ENCODE peak calls at places on chromosomes 2 and 18, in ten cellular contexts. One of them, this sample, is unnamed.

GRCh38 chr18:46468431-46469180 is 188.4 kb downstream of the LOXHD1 start:
- DNase-seq in PC-3: no peak
- DNase-seq in NCI-H1417: no peak
- DNase-seq in A549: no peak
- DNase-seq in fibroblast of pulmonary artery: no peak
- DNase-seq in germinal center: no peak
- DNase-seq in G401: no peak
- DNase-seq in AG09319: no peak
- DNase-seq in glutamatergic neuron: no peak
- DNase-seq in HTR-8/SVneo: no peak
- DNase-seq in this sample: peak

GRCh38 chr18:49561377-49562193 is at the start of gene LIPG:
- DNase-seq in PC-3: peak
- DNase-seq in NCI-H1417: peak
- DNase-seq in A549: peak
- DNase-seq in fibroblast of pulmonary artery: peak
- DNase-seq in germinal center: peak
- DNase-seq in G401: peak
- DNase-seq in AG09319: no peak
- DNase-seq in glutamatergic neuron: peak
- DNase-seq in HTR-8/SVneo: peak
- DNase-seq in this sample: no peak

GRCh38 chr2:503288-503999 is 173.8 kb downstream of the TMEM18 start:
- DNase-seq in PC-3: no peak
- DNase-seq in NCI-H1417: no peak
- DNase-seq in A549: no peak
- DNase-seq in fibroblast of pulmonary artery: no peak
- DNase-seq in germinal center: no peak
- DNase-seq in G401: no peak
- DNase-seq in AG09319: no peak
- DNase-seq in glutamatergic neuron: no peak
- DNase-seq in HTR-8/SVneo: no peak
- DNase-seq in this sample: peak

GRCh38 chr2:43201497-43201896 is 24.9 kb downstream of the ZFP36L2 start:
- DNase-seq in PC-3: no peak
- DNase-seq in NCI-H1417: no peak
- DNase-seq in A549: no peak
- DNase-seq in fibroblast of pulmonary artery: no peak
- DNase-seq in germinal center: no peak
- DNase-seq in G401: no peak
- DNase-seq in AG09319: no peak
- DNase-seq in glutamatergic neuron: no peak
- DNase-seq in HTR-8/SVneo: no peak
- DNase-seq in this sample: no peak

GRCh38 chr2:210443527-210443926 is 33.0 kb downstream of the LANCL1 start:
- DNase-seq in PC-3: no peak
- DNase-seq in NCI-H1417: no peak
- DNase-seq in A549: no peak
- DNase-seq in fibroblast of pulmonary artery: no peak
- DNase-seq in germinal center: no peak
- DNase-seq in G401: no peak
- DNase-seq in AG09319: no peak
- DNase-seq in glutamatergic neuron: no peak
- DNase-seq in HTR-8/SVneo: no peak
- DNase-seq in this sample: no peak

GRCh38 chr2:75018162-75018561 is 59.7 kb downstream of the POLE4 start:
- DNase-seq in PC-3: no peak
- DNase-seq in NCI-H1417: no peak
- DNase-seq in A549: no peak
- DNase-seq in fibroblast of pulmonary artery: no peak
- DNase-seq in germinal center: no peak
- DNase-seq in G401: no peak
- DNase-seq in AG09319: no peak
- DNase-seq in glutamatergic neuron: no peak
- DNase-seq in HTR-8/SVneo: no peak
- DNase-seq in this sample: no peak

GRCh38 chr2:12300019-12300602 is 416.6 kb upstream of the TRIB2 start:
- DNase-seq in PC-3: peak
- DNase-seq in NCI-H1417: no peak
- DNase-seq in A549: no peak
- DNase-seq in fibroblast of pulmonary artery: peak
- DNase-seq in germinal center: no peak
- DNase-seq in G401: no peak
- DNase-seq in AG09319: no peak
- DNase-seq in glutamatergic neuron: no peak
- DNase-seq in HTR-8/SVneo: no peak
- DNase-seq in this sample: no peak

GRCh38 chr2:178008636-178009289 is 63.8 kb downstream of the PDE11A start:
- DNase-seq in PC-3: no peak
- DNase-seq in NCI-H1417: peak
- DNase-seq in A549: no peak
- DNase-seq in fibroblast of pulmonary artery: peak
- DNase-seq in germinal center: no peak
- DNase-seq in G401: peak
- DNase-seq in AG09319: no peak
- DNase-seq in glutamatergic neuron: no peak
- DNase-seq in HTR-8/SVneo: no peak
- DNase-seq in this sample: no peak

GRCh38 chr18:8623549-8624106 is 14.4 kb downstream of the RAB12 start:
- DNase-seq in PC-3: no peak
- DNase-seq in NCI-H1417: peak
- DNase-seq in A549: no peak
- DNase-seq in fibroblast of pulmonary artery: no peak
- DNase-seq in germinal center: no peak
- DNase-seq in G401: no peak
- DNase-seq in AG09319: no peak
- DNase-seq in glutamatergic neuron: no peak
- DNase-seq in HTR-8/SVneo: no peak
- DNase-seq in this sample: no peak

GRCh38 chr2:11945139-11946126 is 199.0 kb downstream of the LPIN1 start:
- DNase-seq in PC-3: no peak
- DNase-seq in NCI-H1417: no peak
- DNase-seq in A549: no peak
- DNase-seq in fibroblast of pulmonary artery: no peak
- DNase-seq in germinal center: no peak
- DNase-seq in G401: no peak
- DNase-seq in AG09319: no peak
- DNase-seq in glutamatergic neuron: no peak
- DNase-seq in HTR-8/SVneo: no peak
- DNase-seq in this sample: no peak

GRCh38 chr18:14949800-14950415 is 201.9 kb downstream of the ANKRD30B start:
- DNase-seq in PC-3: peak
- DNase-seq in NCI-H1417: no peak
- DNase-seq in A549: no peak
- DNase-seq in fibroblast of pulmonary artery: no peak
- DNase-seq in germinal center: no peak
- DNase-seq in G401: no peak
- DNase-seq in AG09319: no peak
- DNase-seq in glutamatergic neuron: no peak
- DNase-seq in HTR-8/SVneo: no peak
- DNase-seq in this sample: peak

GRCh38 chr2:17166506-17166905 is 351.7 kb downstream of the RAD51AP2 start:
- DNase-seq in PC-3: no peak
- DNase-seq in NCI-H1417: no peak
- DNase-seq in A549: no peak
- DNase-seq in fibroblast of pulmonary artery: no peak
- DNase-seq in germinal center: peak
- DNase-seq in G401: peak
- DNase-seq in AG09319: no peak
- DNase-seq in glutamatergic neuron: no peak
- DNase-seq in HTR-8/SVneo: no peak
- DNase-seq in this sample: no peak

GRCh38 chr2:60118917-60119316 is 434.5 kb downstream of the BCL11A start:
- DNase-seq in PC-3: no peak
- DNase-seq in NCI-H1417: no peak
- DNase-seq in A549: no peak
- DNase-seq in fibroblast of pulmonary artery: no peak
- DNase-seq in germinal center: no peak
- DNase-seq in G401: no peak
- DNase-seq in AG09319: no peak
- DNase-seq in glutamatergic neuron: no peak
- DNase-seq in HTR-8/SVneo: no peak
- DNase-seq in this sample: no peak